ENCODE peak calls at places on chromosomes 13 and 19, in eight cellular contexts. G is GOT3, Y is foreskin melanocyte, P is activated B cell treated with CpG ODN at 0.5 μM for 24 hours, T is cardiac muscle cell, D is DND-41, V is AG08396, W is Ammon's horn. R is an unnamed sample.

GRCh38 chr13:27617801-27618411 is 2.4 kb downstream of the LNX2 start:
- DNase-seq in G (no peak), Y (no peak), P (no peak), T (no peak), D (no peak), V (no peak), W (no peak), R (no peak)

GRCh38 chr13:72798817-72799216 is 16.9 kb downstream of the PIBF1 start:
- DNase-seq in G (no peak), Y (no peak), P (no peak), T (no peak), D (no peak), V (no peak), W (no peak), R (no peak)

GRCh38 chr19:8638078-8638619 is 7.7 kb downstream of the NFILZ start:
- DNase-seq in G (no peak), Y (no peak), P (no peak), T (no peak), D (no peak), V (no peak), W (peak), R (no peak)

GRCh38 chr13:46140044-46140443 is 35.2 kb upstream of the CPB2 start:
- DNase-seq in G (no peak), Y (no peak), P (no peak), T (no peak), D (no peak), V (no peak), W (no peak), R (no peak)

GRCh38 chr13:59710416-59710815 is 453.3 kb downstream of the DIAPH3 start:
- DNase-seq in G (no peak), Y (no peak), P (no peak), T (no peak), D (no peak), V (no peak), W (no peak), R (no peak)

GRCh38 chr13:53200498-53201453 is 172.2 kb downstream of the OLFM4 start:
- DNase-seq in G (no peak), Y (peak), P (no peak), T (peak), D (no peak), V (peak), W (no peak), R (no peak)

GRCh38 chr19:15461694-15462093 is 2.6 kb downstream of the RASAL3 start:
- DNase-seq in G (no peak), Y (no peak), P (no peak), T (no peak), D (no peak), V (no peak), W (no peak), R (no peak)

GRCh38 chr19:40691421-40692211 is 1.2 kb upstream of the NUMBL start:
- DNase-seq in G (no peak), Y (no peak), P (no peak), T (no peak), D (no peak), V (no peak), W (no peak), R (peak)

GRCh38 chr13:50410921-50411712 is 395.9 kb downstream of the KCNRG start:
- DNase-seq in G (no peak), Y (peak), P (no peak), T (peak), D (no peak), V (peak), W (no peak), R (no peak)

GRCh38 chr13:49828452-49828851 is 36.0 kb upstream of the KPNA3 start:
- DNase-seq in G (no peak), Y (no peak), P (no peak), T (no peak), D (no peak), V (no peak), W (no peak), R (peak)

GRCh38 chr13:41568143-41568989 is 111.0 kb downstream of the RGCC start:
- DNase-seq in G (no peak), Y (no peak), P (no peak), T (no peak), D (no peak), V (no peak), W (no peak), R (no peak)

GRCh38 chr13:76871332-76871945 is 14.8 kb downstream of the KCTD12 start:
- DNase-seq in G (no peak), Y (no peak), P (no peak), T (no peak), D (no peak), V (no peak), W (no peak), R (no peak)

GRCh38 chr19:38737297-38737865 is 6.9 kb downstream of the CAPN12 start:
- DNase-seq in G (no peak), Y (no peak), P (no peak), T (no peak), D (no peak), V (no peak), W (no peak), R (no peak)

GRCh38 chr19:49168421-49168820 is 10.8 kb downstream of the TRPM4 start:
- DNase-seq in G (no peak), Y (no peak), P (no peak), T (no peak), D (no peak), V (no peak), W (no peak), R (no peak)

GRCh38 chr13:42883142-42883541 is 101.8 kb downstream of the FAM216B start:
- DNase-seq in G (no peak), Y (no peak), P (no peak), T (no peak), D (no peak), V (no peak), W (no peak), R (no peak)

GRCh38 chr19:58227964-58228583 is 640 bp upstream of the ZNF544 start:
- DNase-seq in G (no peak), Y (no peak), P (no peak), T (peak), D (no peak), V (no peak), W (no peak), R (no peak)